ENCODE peak calls at places on chromosomes 11 and 22, in ten cellular contexts. D is DMS79 treated with DMSO at 0.1 percent for 48 hours; S is myocyte; E is activated CD4-positive, alpha-beta T cell treated with anti-CD3 and anti-CD28 coated beads, Interleukin-2, amount 50 U/mL, for 24 hours; M is ovary; L is pancreas; J is lower lobe of right lung; P is activated CD8-positive, alpha-beta T cell treated with anti-CD3 and anti-CD28 coated beads for 36 hours; O is adrenal gland; R is activated CD8-positive, alpha-beta memory T cell treated with anti-CD3 and anti-CD28 coated beads, Interleukin-2, amount 10 ng/mL, durations not matched to agents 7 days and 5 days. B is an unnamed sample.
A peak's percentile ranks its signal among the peaks of the same experiment; 100 is the strongest.

GRCh38 chr11:19919050-19919561 is 206.5 kb downstream of the NAV2 start:
- DNase-seq in R (no peak), O (peak; percentile 78), M (no peak), S (peak; percentile 81), D (peak; percentile 66), E (no peak), J (peak; percentile 80), L (peak; percentile 64), P (no peak), B (peak; percentile 82)

GRCh38 chr11:29009426-29009825 is 901.2 kb downstream of the METTL15 start:
- DNase-seq in M (no peak), D (no peak), R (no peak), L (no peak), P (no peak), E (no peak), O (no peak), J (no peak), S (no peak), B (no peak)

GRCh38 chr11:3165152-3165705 is at the start of gene OSBPL5:
- DNase-seq in M (peak; percentile 83), O (peak; percentile 76), L (peak; percentile 91), R (no peak), D (no peak), E (no peak), P (peak; percentile 67), J (peak; percentile 83), S (peak; percentile 73), B (no peak)

GRCh38 chr11:45687836-45688235 is 22.4 kb upstream of the CHST1 start:
- DNase-seq in P (no peak), L (no peak), R (no peak), M (no peak), E (no peak), D (no peak), O (no peak), S (no peak), J (no peak), B (no peak)

GRCh38 chr22:49229483-49230193 is 598.0 kb downstream of the BRD1 start:
- DNase-seq in P (no peak), E (no peak), M (no peak), L (no peak), D (no peak), R (peak; percentile 32), J (no peak), O (no peak), S (no peak), B (no peak)

GRCh38 chr11:104105155-104105554 is 58.8 kb downstream of the PDGFD start:
- DNase-seq in L (no peak), J (no peak), P (no peak), D (no peak), E (no peak), R (no peak), O (no peak), M (no peak), S (peak; percentile 26), B (no peak)

GRCh38 chr11:122128146-122128545 is 12.1 kb upstream of the BLID start:
- DNase-seq in P (no peak), D (no peak), E (no peak), O (no peak), J (no peak), M (no peak), S (no peak), L (no peak), R (no peak), B (no peak)

GRCh38 chr22:26054846-26055245 is 114.4 kb upstream of the SEZ6L start:
- DNase-seq in E (no peak), D (no peak), M (no peak), S (no peak), R (no peak), L (no peak), P (no peak), O (no peak), J (no peak), B (no peak)

GRCh38 chr22:32701021-32701420 is 100.5 kb upstream of the TIMP3 start:
- DNase-seq in M (no peak), E (no peak), J (no peak), P (no peak), R (no peak), D (no peak), L (no peak), O (no peak), S (no peak), B (no peak)